ENCODE peak calls at places on chromosome 2, in six cellular contexts. A is right lobe of liver, J is ACHN, N is HCT116, T is HS-5, B is IMR-90. C is an unnamed sample.

GRCh38 chr2:14720319-14720718 is 87.8 kb downstream of the LRATD1 start:
- DNase-seq in A (no peak), J (no peak), N (no peak), T (peak; percentile 9), B (peak; percentile 4), C (peak; percentile 51)

GRCh38 chr2:186641807-186642321 is 52.0 kb upstream of the FAM171B start:
- DNase-seq in A (no peak), J (peak; percentile 74), N (peak; percentile 50), T (peak; percentile 47), B (peak; percentile 78), C (peak; percentile 81)

GRCh38 chr2:166042356-166042755 is 85.5 kb downstream of the SCN1A start:
- DNase-seq in A (no peak), J (no peak), N (no peak), T (peak; percentile 22), B (no peak), C (no peak)

GRCh38 chr2:24160761-24161160 is 14.1 kb upstream of the FAM228A start:
- DNase-seq in A (no peak), J (no peak), N (no peak), T (no peak), B (no peak), C (no peak)

GRCh38 chr2:40470817-40471809 is 19.2 kb upstream of the SLC8A1 start:
- DNase-seq in A (no peak), J (no peak), N (no peak), T (no peak), B (no peak), C (no peak)

GRCh38 chr2:28869494-28870145 is 489 bp downstream of the TRMT61B start:
- DNase-seq in A (peak; percentile 34), J (peak; percentile 48), N (no peak), T (no peak), B (no peak), C (no peak)

GRCh38 chr2:95077521-95077807 is 44.1 kb downstream of the MRPS5 start:
- DNase-seq in A (no peak), J (no peak), N (no peak), T (no peak), B (no peak), C (no peak)

GRCh38 chr2:233288663-233289062 is 19.0 kb upstream of the SAG start:
- DNase-seq in A (no peak), J (no peak), N (no peak), T (no peak), B (no peak), C (no peak)

GRCh38 chr2:209380278-209380677 is 43.6 kb upstream of the MAP2 start:
- DNase-seq in A (no peak), J (peak; percentile 25), N (no peak), T (no peak), B (no peak), C (no peak)

GRCh38 chr2:30666307-30666874 is 140.9 kb downstream of the CAPN13 start:
- DNase-seq in A (no peak), J (peak; percentile 58), N (no peak), T (peak; percentile 93), B (peak; percentile 99), C (peak; percentile 84)

GRCh38 chr2:120949957-120950590 is 214.4 kb downstream of the GLI2 start:
- DNase-seq in A (no peak), J (peak; percentile 17), N (no peak), T (no peak), B (peak; percentile 33), C (no peak)

GRCh38 chr2:29699045-29699444 is 222.3 kb downstream of the ALK start:
- DNase-seq in A (no peak), J (no peak), N (no peak), T (no peak), B (no peak), C (no peak)

GRCh38 chr2:95350320-95351079 is 52.0 kb upstream of the FAHD2A start:
- DNase-seq in A (no peak), J (no peak), N (no peak), T (no peak), B (no peak), C (no peak)

GRCh38 chr2:162731917-162732804 is 106.4 kb downstream of the KCNH7 start:
- DNase-seq in A (no peak), J (no peak), N (no peak), T (no peak), B (no peak), C (no peak)

GRCh38 chr2:201401815-201402214 is 44.7 kb upstream of the FLACC1 start:
- DNase-seq in A (no peak), J (no peak), N (no peak), T (no peak), B (no peak), C (no peak)

GRCh38 chr2:40371525-40372277 is 80.2 kb downstream of the SLC8A1 start:
- DNase-seq in A (no peak), J (peak; percentile 54), N (no peak), T (peak; percentile 30), B (peak; percentile 90), C (peak; percentile 30)

GRCh38 chr2:11661891-11662435 is 8.0 kb downstream of the NTSR2 start:
- DNase-seq in A (no peak), J (no peak), N (no peak), T (no peak), B (no peak), C (no peak)

GRCh38 chr2:48532824-48533223 is 2.9 kb downstream of the STON1 start:
- DNase-seq in A (no peak), J (no peak), N (no peak), T (no peak), B (peak; percentile 39), C (no peak)

GRCh38 chr2:204794624-204795023 is 249.3 kb downstream of the PARD3B start:
- DNase-seq in A (no peak), J (no peak), N (no peak), T (no peak), B (peak; percentile 29), C (no peak)

GRCh38 chr2:177147834-177148233 is 64.8 kb upstream of the HNRNPA3 start:
- DNase-seq in A (no peak), J (no peak), N (no peak), T (no peak), B (no peak), C (no peak)

GRCh38 chr2:128543036-128543435 is 224.4 kb upstream of the HS6ST1 start:
- DNase-seq in A (no peak), J (no peak), N (no peak), T (no peak), B (no peak), C (no peak)

GRCh38 chr2:231099918-231100317 is 24.9 kb downstream of the HTR2B start:
- DNase-seq in A (no peak), J (peak; percentile 19), N (no peak), T (no peak), B (no peak), C (no peak)

GRCh38 chr2:231134910-231135650 is 10.2 kb upstream of the HTR2B start:
- DNase-seq in A (no peak), J (no peak), N (no peak), T (no peak), B (no peak), C (no peak)

GRCh38 chr2:190359896-190360376 is 16.5 kb downstream of the INPP1 start:
- DNase-seq in A (peak; percentile 44), J (peak; percentile 65), N (no peak), T (no peak), B (peak; percentile 76), C (no peak)

GRCh38 chr2:119756837-119757236 is 2.9 kb upstream of the PTPN4 start:
- DNase-seq in A (peak; percentile 82), J (peak; percentile 61), N (peak; percentile 62), T (no peak), B (peak; percentile 87), C (peak; percentile 80)

GRCh38 chr2:221447310-221447709 is 124.8 kb downstream of the EPHA4 start:
- DNase-seq in A (no peak), J (no peak), N (no peak), T (no peak), B (peak; percentile 41), C (no peak)

GRCh38 chr2:145760781-145761649 is 1241.1 kb upstream of the ZEB2 start:
- DNase-seq in A (no peak), J (no peak), N (no peak), T (peak; percentile 58), B (peak; percentile 79), C (peak; percentile 34)

GRCh38 chr2:9032555-9032954 is 29.1 kb upstream of the MBOAT2 start:
- DNase-seq in A (no peak), J (no peak), N (no peak), T (no peak), B (no peak), C (no peak)

GRCh38 chr2:232937278-232937906 is 67.3 kb downstream of the SNORC start:
- DNase-seq in A (no peak), J (peak; percentile 83), N (no peak), T (peak; percentile 3), B (peak; percentile 55), C (peak; percentile 71)

GRCh38 chr2:53787255-53787910 is 539 bp downstream of the ERLEC1 start:
- DNase-seq in A (no peak), J (peak; percentile 43), N (no peak), T (no peak), B (peak; percentile 48), C (peak; percentile 17)

GRCh38 chr2:204010611-204011560 is 74.3 kb downstream of the ICOS start:
- DNase-seq in A (no peak), J (no peak), N (no peak), T (no peak), B (no peak), C (peak; percentile 33)

GRCh38 chr2:207532676-207533075 is 2.9 kb downstream of the CREB1 start:
- DNase-seq in A (no peak), J (no peak), N (no peak), T (no peak), B (no peak), C (no peak)

C was measured in MCF 10A.